ENCODE peak calls at places on chromosomes 13 and 19, in five cellular contexts. D is T-helper 1 cell, C is foreskin fibroblast, I is fibroblast of mammary gland, Q is NCI-H345. O is an unnamed sample.

GRCh38 chr19:13838071-13838942 is 38.6 kb upstream of the NANOS3 start:
- DNase-seq in D (no peak), C (no peak), I (no peak), Q (no peak), O (no peak)

GRCh38 chr19:54418030-54418929 is 3.0 kb downstream of the TTYH1 start:
- DNase-seq in D (no peak), C (peak; percentile 12), I (no peak), Q (no peak), O (no peak)

GRCh38 chr13:80123945-80124344 is 217.0 kb downstream of the SPRY2 start:
- DNase-seq in D (no peak), C (no peak), I (no peak), Q (no peak), O (no peak)

GRCh38 chr19:51097166-51097736 is 11.0 kb downstream of the CTU1 start:
- DNase-seq in D (peak; percentile 69), C (peak; percentile 48), I (peak; percentile 77), Q (peak; percentile 22), O (peak; percentile 52)

GRCh38 chr19:18419195-18419698 is at the start of gene SSBP4:
- DNase-seq in D (peak; percentile 60), C (peak; percentile 80), I (peak; percentile 64), Q (peak; percentile 71), O (peak; percentile 93)

GRCh38 chr19:5804516-5805464 is at the start of gene NRTN:
- DNase-seq in D (peak; percentile 42), C (no peak), I (no peak), Q (peak; percentile 68), O (peak; percentile 61)

GRCh38 chr13:29453657-29454056 is 141.8 kb downstream of the SLC7A1 start:
- DNase-seq in D (no peak), C (no peak), I (peak; percentile 28), Q (no peak), O (no peak)

GRCh38 chr19:10887616-10888367 is 16.4 kb downstream of the CARM1 start:
- DNase-seq in D (no peak), C (no peak), I (no peak), Q (no peak), O (no peak)

GRCh38 chr13:40664100-40665060 is 2.1 kb downstream of the FOXO1 start:
- DNase-seq in D (peak; percentile 72), C (peak; percentile 30), I (no peak), Q (no peak), O (peak; percentile 36)

GRCh38 chr13:104253063-104253680 is 1187.0 kb upstream of the SLC10A2 start:
- DNase-seq in D (no peak), C (no peak), I (no peak), Q (no peak), O (no peak)

GRCh38 chr13:54593504-54593903 is 1564.9 kb downstream of the OLFM4 start:
- DNase-seq in D (no peak), C (no peak), I (no peak), Q (peak; percentile 64), O (no peak)

GRCh38 chr13:49443327-49443688 is 556 bp downstream of the CAB39L start:
- DNase-seq in D (no peak), C (no peak), I (peak; percentile 43), Q (peak; percentile 17), O (no peak)

GRCh38 chr13:46124531-46124966 is 19.7 kb upstream of the CPB2 start:
- DNase-seq in D (no peak), C (no peak), I (no peak), Q (no peak), O (no peak)

GRCh38 chr13:65959305-65959704 is 1270.8 kb downstream of the PCDH9 start:
- DNase-seq in D (no peak), C (no peak), I (no peak), Q (no peak), O (no peak)

GRCh38 chr19:39155741-39156140 is 30.2 kb downstream of the PAK4 start:
- DNase-seq in D (no peak), C (no peak), I (no peak), Q (no peak), O (no peak)

GRCh38 chr13:45119469-45119989 is 781 bp upstream of the GTF2F2 start:
- DNase-seq in D (peak; percentile 70), C (peak; percentile 27), I (peak; percentile 73), Q (no peak), O (no peak)

GRCh38 chr13:70162141-70162540 is 53.9 kb upstream of the KLHL1 start:
- DNase-seq in D (no peak), C (no peak), I (no peak), Q (no peak), O (no peak)

GRCh38 chr19:1113278-1113985 is 9.6 kb downstream of the GPX4 start:
- DNase-seq in D (peak; percentile 84), C (peak; percentile 93), I (peak; percentile 93), Q (peak; percentile 49), O (peak; percentile 91)

GRCh38 chr19:35272122-35272715 is 3.5 kb downstream of the USF2 start:
- DNase-seq in D (no peak), C (no peak), I (no peak), Q (no peak), O (no peak)

GRCh38 chr19:22945560-22945959 is 57.4 kb downstream of the ZNF728 start:
- DNase-seq in D (no peak), C (peak; percentile 1), I (peak; percentile 44), Q (no peak), O (peak; percentile 4)

GRCh38 chr19:19482785-19483625 is 32.3 kb downstream of the TSSK6 start:
- DNase-seq in D (no peak), C (no peak), I (no peak), Q (no peak), O (no peak)

GRCh38 chr13:113119822-113120189 is 2.8 kb upstream of the F10 start:
- DNase-seq in D (no peak), C (no peak), I (no peak), Q (no peak), O (no peak)

GRCh38 chr19:32631381-32631780 is 43.6 kb downstream of the ANKRD27 start:
- DNase-seq in D (no peak), C (no peak), I (no peak), Q (no peak), O (peak; percentile 21)

GRCh38 chr19:39941615-39942507 is 7.4 kb upstream of the FCGBP start:
- DNase-seq in D (peak; percentile 57), C (no peak), I (peak; percentile 15), Q (no peak), O (peak; percentile 94)

GRCh38 chr13:40152145-40152544 is 496.7 kb downstream of the COG6 start:
- DNase-seq in D (no peak), C (peak; percentile 50), I (peak; percentile 96), Q (no peak), O (peak; percentile 30)

GRCh38 chr19:42108527-42109389 is 23.5 kb downstream of the POU2F2 start:
- DNase-seq in D (peak; percentile 88), C (peak; percentile 82), I (peak; percentile 92), Q (peak; percentile 65), O (peak; percentile 88)

GRCh38 chr19:38691938-38692457 is 44.5 kb downstream of the ACTN4 start:
- DNase-seq in D (no peak), C (peak; percentile 92), I (peak; percentile 93), Q (no peak), O (no peak)

O was measured in A673.